ENCODE peak calls at places on chromosomes 1 and 21, in six cellular contexts. A, L, Z, N, C and K are unnamed samples.

GRCh38 chr1:15985611-15986272 is 9.8 kb upstream of the ZBTB17 start:
- DNase-seq in N (no peak), L (no peak), Z (no peak), A (no peak), C (no peak), K (no peak)

GRCh38 chr1:10738125-10738746 is 58.2 kb downstream of the CASZ1 start:
- DNase-seq in N (no peak), L (no peak), Z (no peak), A (no peak), C (no peak), K (no peak)

GRCh38 chr1:108590947-108591346 is 31.0 kb downstream of the EEIG2 start:
- DNase-seq in N (peak), Z (no peak), C (no peak), L (no peak), A (no peak), K (no peak)

GRCh38 chr1:155322953-155323728 is 2.4 kb downstream of the RUSC1 start:
- DNase-seq in A (peak), Z (peak), C (peak), L (peak), N (peak), K (peak)

GRCh38 chr1:9700340-9700739 is 48.8 kb downstream of the PIK3CD start:
- DNase-seq in N (peak), L (no peak), Z (no peak), C (no peak), A (no peak), K (no peak)

GRCh38 chr1:61379693-61380092 is 297.3 kb downstream of the NFIA start:
- DNase-seq in Z (no peak), N (no peak), C (no peak), A (no peak), L (no peak), K (no peak)

GRCh38 chr1:110508038-110508437 is 10.9 kb downstream of the KCNA10 start:
- DNase-seq in N (peak), C (no peak), L (no peak), Z (no peak), A (no peak), K (peak)

GRCh38 chr1:32246888-32247273 is at the start of gene FAM167B:
- DNase-seq in A (no peak), C (no peak), L (no peak), Z (no peak), N (peak), K (no peak)

GRCh38 chr1:62077821-62078220 is 116.8 kb upstream of the L1TD1 start:
- DNase-seq in L (no peak), Z (no peak), C (no peak), A (no peak), N (no peak), K (no peak)

GRCh38 chr1:99639945-99640344 is 6.0 kb upstream of the PALMD start:
- DNase-seq in Z (no peak), C (no peak), L (no peak), N (no peak), A (no peak), K (no peak)

GRCh38 chr1:40305451-40305850 is 11.6 kb downstream of the COL9A2 start:
- DNase-seq in C (no peak), Z (no peak), N (no peak), A (no peak), L (no peak), K (peak)

GRCh38 chr21:45109831-45110492 is 35.6 kb downstream of the ADARB1 start:
- DNase-seq in N (no peak), A (no peak), C (no peak), L (peak), Z (peak), K (no peak)

GRCh38 chr1:14681182-14681581 is 82.7 kb downstream of the KAZN start:
- DNase-seq in C (no peak), A (no peak), L (no peak), Z (no peak), N (no peak), K (no peak)

GRCh38 chr1:185652348-185652747 is 81.8 kb upstream of the HMCN1 start:
- DNase-seq in N (no peak), A (no peak), L (no peak), Z (no peak), C (no peak), K (no peak)

GRCh38 chr1:8377382-8377928 is 59.5 kb downstream of the SLC45A1 start:
- DNase-seq in N (no peak), A (no peak), Z (no peak), L (no peak), C (no peak), K (no peak)

GRCh38 chr1:32957017-32957416 is 7.6 kb downstream of the RNF19B start:
- DNase-seq in L (no peak), C (no peak), Z (no peak), A (no peak), N (no peak), K (no peak)

GRCh38 chr1:15953294-15953771 is 22.6 kb downstream of the ZBTB17 start:
- DNase-seq in A (no peak), L (no peak), N (no peak), Z (no peak), C (no peak), K (no peak)

GRCh38 chr1:155049651-155050559 is 1.2 kb upstream of the ADAM15 start:
- DNase-seq in L (no peak), N (no peak), Z (no peak), A (no peak), C (no peak), K (no peak)

GRCh38 chr1:53982034-53982761 is 35.8 kb downstream of the LDLRAD1 start:
- DNase-seq in L (no peak), N (peak), A (no peak), Z (no peak), C (peak), K (peak)

GRCh38 chr1:233679598-233679997 is 65.7 kb downstream of the KCNK1 start:
- DNase-seq in A (no peak), N (no peak), L (no peak), C (no peak), Z (no peak), K (peak)

GRCh38 chr1:54577612-54578011 is 29.6 kb downstream of the ACOT11 start:
- DNase-seq in C (no peak), L (no peak), N (no peak), A (no peak), Z (no peak), K (no peak)

GRCh38 chr1:165073402-165074007 is 283.0 kb downstream of the LMX1A start:
- DNase-seq in C (no peak), Z (no peak), A (no peak), N (peak), L (no peak), K (peak)

GRCh38 chr21:17759546-17760178 is 59.5 kb downstream of the C21orf91 start:
- DNase-seq in L (no peak), Z (no peak), N (no peak), C (no peak), A (no peak), K (no peak)

GRCh38 chr1:166489670-166490436 is 323.1 kb upstream of the FAM78B start:
- DNase-seq in Z (peak), A (peak), N (no peak), C (no peak), L (peak), K (no peak)

GRCh38 chr1:93255222-93256079 is 74.9 kb downstream of the CCDC18 start:
- DNase-seq in C (no peak), N (peak), A (no peak), Z (no peak), L (no peak), K (no peak)

GRCh38 chr21:38714998-38715397 is 90.7 kb upstream of the ETS2 start:
- DNase-seq in Z (no peak), A (no peak), L (no peak), N (no peak), C (no peak), K (no peak)

GRCh38 chr21:45420623-45421041 is 15.7 kb downstream of the COL18A1 start:
- DNase-seq in A (no peak), L (no peak), Z (no peak), N (no peak), C (no peak), K (no peak)

GRCh38 chr21:31180256-31181088 is 142.2 kb upstream of the KRTAP19-8 start:
- DNase-seq in A (no peak), L (no peak), N (peak), C (no peak), Z (no peak), K (no peak)

GRCh38 chr1:231465051-231465450 is 43.0 kb upstream of the EGLN1 start:
- DNase-seq in L (no peak), N (no peak), A (no peak), Z (no peak), C (no peak), K (no peak)

GRCh38 chr1:7378346-7379130 is 392.6 kb upstream of the VAMP3 start:
- DNase-seq in C (no peak), N (no peak), Z (no peak), A (no peak), L (no peak), K (no peak)